ENCODE peak calls at places on chromosomes 12 and 14, in ten cellular contexts. U is GM12892; O is foreskin fibroblast; G is HTR-8/SVneo; X is fibroblast of lung; V is AG09319; M is NCI-H510A; I is NCI-H1092 treated with DMSO at 0.1 percent for 48 hours; N is naive thymus-derived CD8-positive, alpha-beta T cell; E is GDM1. B is an unnamed sample.

GRCh38 chr14:105492966-105493871 is 2.2 kb downstream of the TEDC1 start:
- DNase-seq in U (no peak), V (no peak), E (no peak), N (no peak), M (no peak), X (no peak), G (no peak), I (no peak), O (no peak), B (no peak)

GRCh38 chr14:21308479-21309237 is 28.8 kb downstream of the RPGRIP1 start:
- DNase-seq in M (peak), O (peak), I (peak), E (no peak), V (no peak), X (peak), G (no peak), N (peak), U (no peak), B (peak)

GRCh38 chr14:104076743-104077142 is 8.8 kb upstream of the ASPG start:
- DNase-seq in U (no peak), N (no peak), E (no peak), O (no peak), I (no peak), X (no peak), M (no peak), V (no peak), G (no peak), B (no peak)

GRCh38 chr14:60514378-60515243 is 5.7 kb downstream of the SIX6 start:
- DNase-seq in E (no peak), O (peak), N (no peak), I (peak), V (no peak), G (peak), U (no peak), X (no peak), M (peak), B (peak)

GRCh38 chr12:67534671-67535070 is 113.9 kb upstream of the DYRK2 start:
- DNase-seq in V (peak), E (no peak), U (no peak), G (peak), M (no peak), I (no peak), N (no peak), X (peak), O (peak), B (no peak)

GRCh38 chr12:132284618-132285310 is 44.6 kb downstream of the GALNT9 start:
- DNase-seq in G (peak), M (no peak), N (no peak), I (no peak), E (no peak), U (no peak), O (no peak), X (no peak), V (no peak), B (no peak)

GRCh38 chr12:21815306-21816062 is 41.0 kb upstream of the KCNJ8 start:
- DNase-seq in M (no peak), X (no peak), E (no peak), I (no peak), N (no peak), O (no peak), V (no peak), G (no peak), U (no peak), B (no peak)

GRCh38 chr14:68747366-68747765 is 45.5 kb downstream of the ZFP36L1 start:
- DNase-seq in V (no peak), O (no peak), E (no peak), I (no peak), G (no peak), M (no peak), U (no peak), N (no peak), X (no peak), B (no peak)

GRCh38 chr14:66228267-66228970 is 257.8 kb upstream of the CCDC196 start:
- DNase-seq in V (no peak), G (no peak), U (no peak), M (no peak), N (no peak), E (no peak), I (no peak), O (peak), X (peak), B (no peak)

GRCh38 chr12:1282670-1283361 is 291.8 kb downstream of the ERC1 start:
- DNase-seq in N (no peak), E (no peak), U (no peak), X (peak), I (no peak), G (no peak), M (no peak), O (peak), V (no peak), B (no peak)

GRCh38 chr12:89559753-89560152 is 33.9 kb upstream of the POC1B start:
- DNase-seq in G (no peak), O (no peak), E (no peak), M (no peak), X (no peak), N (no peak), U (no peak), I (no peak), V (no peak), B (no peak)

GRCh38 chr14:20630340-20631022 is 11.0 kb downstream of the OR6S1 start:
- DNase-seq in O (peak), X (peak), I (no peak), E (peak), M (no peak), U (no peak), G (no peak), V (no peak), N (peak), B (no peak)

GRCh38 chr14:77273796-77274195 is 2.8 kb upstream of the NGB start:
- DNase-seq in N (no peak), E (no peak), O (no peak), I (no peak), V (no peak), U (no peak), G (no peak), X (no peak), M (no peak), B (no peak)

GRCh38 chr12:30796508-30796780 is 41.7 kb upstream of the CAPRIN2 start:
- DNase-seq in E (no peak), I (peak), U (no peak), O (peak), G (peak), N (no peak), X (peak), V (peak), M (peak), B (peak)

GRCh38 chr12:71045781-71046180 is 112.0 kb downstream of the TSPAN8 start:
- DNase-seq in G (no peak), V (peak), I (no peak), E (no peak), X (peak), U (no peak), N (no peak), O (peak), M (no peak), B (no peak)

GRCh38 chr12:107318804-107319535 is 225.6 kb upstream of the CRY1 start:
- DNase-seq in X (peak), I (peak), N (peak), U (no peak), V (no peak), E (no peak), M (peak), O (peak), G (no peak), B (no peak)

GRCh38 chr12:94147991-94148840 is at the start of gene PLXNC1:
- DNase-seq in G (no peak), E (peak), I (peak), N (peak), M (no peak), V (no peak), U (peak), O (peak), X (peak), B (no peak)

GRCh38 chr12:132282950-132283771 is 46.2 kb downstream of the GALNT9 start:
- DNase-seq in X (no peak), V (no peak), O (no peak), E (no peak), U (no peak), G (no peak), N (peak), I (no peak), M (no peak), B (no peak)

B was measured in NCI-H2107.